ENCODE peak calls at places on chromosomes 4 and X, in nine cellular contexts. O, Y, W, D, U, C, M, L and A are unnamed samples.

GRCh38 chrX:104522386-104522785 is 43.6 kb upstream of the IL1RAPL2 start:
- DNase-seq in O (no peak), Y (no peak), W (no peak), D (no peak), U (no peak), C (no peak), M (no peak), L (no peak), A (no peak)

GRCh38 chr4:121989715-121990114 is 37.9 kb upstream of the TRPC3 start:
- DNase-seq in O (no peak), Y (no peak), W (no peak), D (no peak), U (no peak), C (no peak), M (peak), L (no peak), A (peak)

GRCh38 chr4:1109898-1110506 is 3.4 kb downstream of the RNF212 start:
- DNase-seq in O (no peak), Y (no peak), W (no peak), D (no peak), U (peak), C (no peak), M (no peak), L (no peak), A (no peak)

GRCh38 chr4:92368648-92369047 is 64.9 kb downstream of the GRID2 start:
- DNase-seq in O (no peak), Y (no peak), W (no peak), D (no peak), U (no peak), C (no peak), M (no peak), L (no peak), A (no peak)

GRCh38 chrX:42978655-42979379 is 200.9 kb upstream of the PPP1R2C start:
- DNase-seq in O (no peak), Y (no peak), W (no peak), D (no peak), U (no peak), C (no peak), M (no peak), L (no peak), A (no peak)

GRCh38 chr4:124636793-124637192 is 75.7 kb downstream of the ANKRD50 start:
- DNase-seq in O (no peak), Y (no peak), W (no peak), D (no peak), U (peak), C (no peak), M (no peak), L (no peak), A (no peak)

GRCh38 chr4:37528161-37528560 is 158.0 kb downstream of the RELL1 start:
- DNase-seq in O (peak), Y (no peak), W (no peak), D (no peak), U (no peak), C (no peak), M (no peak), L (no peak), A (no peak)

GRCh38 chr4:100907465-100908454 is 389.9 kb upstream of the EMCN start:
- DNase-seq in O (no peak), Y (no peak), W (no peak), D (peak), U (no peak), C (no peak), M (no peak), L (no peak), A (peak)

GRCh38 chrX:39752820-39753219 is 344.9 kb downstream of the BCOR start:
- DNase-seq in O (no peak), Y (no peak), W (no peak), D (no peak), U (no peak), C (no peak), M (peak), L (no peak), A (peak)

GRCh38 chr4:85028910-85029309 is 62.4 kb upstream of the WDFY3 start:
- DNase-seq in O (no peak), Y (no peak), W (no peak), D (no peak), U (no peak), C (no peak), M (peak), L (no peak), A (peak)

GRCh38 chrX:116417214-116417613 is 19.2 kb upstream of the SLC6A14 start:
- DNase-seq in O (no peak), Y (no peak), W (no peak), D (no peak), U (no peak), C (no peak), M (no peak), L (no peak), A (no peak)

GRCh38 chrX:6257025-6257424 is 28.4 kb upstream of the NLGN4X start:
- DNase-seq in O (no peak), Y (no peak), W (no peak), D (no peak), U (no peak), C (no peak), M (no peak), L (no peak), A (no peak)

GRCh38 chr4:184310171-184310567 is 92.5 kb upstream of the ENPP6 start:
- DNase-seq in O (no peak), Y (no peak), W (no peak), D (no peak), U (no peak), C (no peak), M (peak), L (no peak), A (no peak)

GRCh38 chr4:64584981-64585557 is 175.8 kb upstream of the TECRL start:
- DNase-seq in O (no peak), Y (no peak), W (peak), D (peak), U (no peak), C (no peak), M (peak), L (no peak), A (peak)

GRCh38 chrX:122868626-122869025 is 315.5 kb upstream of the GRIA3 start:
- DNase-seq in O (no peak), Y (no peak), W (no peak), D (no peak), U (no peak), C (no peak), M (no peak), L (no peak), A (peak)

GRCh38 chr4:110296892-110297291 is 98.5 kb upstream of the ELOVL6 start:
- DNase-seq in O (no peak), Y (no peak), W (no peak), D (no peak), U (no peak), C (peak), M (no peak), L (no peak), A (no peak)